ENCODE peak calls at places on chromosomes 6 and 20, in five cellular contexts. One of them, this sample, is unnamed.

GRCh38 chr6:21479140-21479539 is 114.4 kb upstream of the SOX4 start:
- DNase-seq in spleen: no peak
- DNase-seq in CD8-positive, alpha-beta T cell: no peak
- DNase-seq in cardiac fibroblast: peak; percentile 50
- DNase-seq in omental fat pad: no peak
- DNase-seq in this sample: peak; percentile 69

GRCh38 chr6:10451828-10452509 is 37.1 kb upstream of the TFAP2A start:
- DNase-seq in spleen: no peak
- DNase-seq in CD8-positive, alpha-beta T cell: no peak
- DNase-seq in cardiac fibroblast: peak; percentile 53
- DNase-seq in omental fat pad: peak; percentile 67
- DNase-seq in this sample: peak; percentile 35

GRCh38 chr6:12748815-12749521 is 32.4 kb downstream of the PHACTR1 start:
- DNase-seq in spleen: no peak
- DNase-seq in CD8-positive, alpha-beta T cell: no peak
- DNase-seq in cardiac fibroblast: no peak
- DNase-seq in omental fat pad: no peak
- DNase-seq in this sample: peak; percentile 15

GRCh38 chr6:78810146-78810545 is 57.2 kb upstream of the IRAK1BP1 start:
- DNase-seq in spleen: no peak
- DNase-seq in CD8-positive, alpha-beta T cell: no peak
- DNase-seq in cardiac fibroblast: peak; percentile 68
- DNase-seq in omental fat pad: no peak
- DNase-seq in this sample: peak; percentile 38

GRCh38 chr6:32148722-32149576 is 2.8 kb downstream of the PRRT1 start:
- DNase-seq in spleen: peak; percentile 85
- DNase-seq in CD8-positive, alpha-beta T cell: peak; percentile 42
- DNase-seq in cardiac fibroblast: peak; percentile 24
- DNase-seq in omental fat pad: peak; percentile 46
- DNase-seq in this sample: peak; percentile 73

GRCh38 chr6:108002365-108003221 is 44.6 kb upstream of the SEC63 start:
- DNase-seq in spleen: no peak
- DNase-seq in CD8-positive, alpha-beta T cell: no peak
- DNase-seq in cardiac fibroblast: no peak
- DNase-seq in omental fat pad: no peak
- DNase-seq in this sample: no peak

GRCh38 chr20:38825901-38826625 is 20.6 kb downstream of the PPP1R16B start:
- DNase-seq in spleen: no peak
- DNase-seq in CD8-positive, alpha-beta T cell: no peak
- DNase-seq in cardiac fibroblast: peak; percentile 81
- DNase-seq in omental fat pad: no peak
- DNase-seq in this sample: no peak

GRCh38 chr6:142482973-142483372 is 181.2 kb downstream of the ADGRG6 start:
- DNase-seq in spleen: no peak
- DNase-seq in CD8-positive, alpha-beta T cell: no peak
- DNase-seq in cardiac fibroblast: peak; percentile 21
- DNase-seq in omental fat pad: no peak
- DNase-seq in this sample: no peak

GRCh38 chr6:11999245-11999644 is 12.9 kb upstream of the HIVEP1 start:
- DNase-seq in spleen: no peak
- DNase-seq in CD8-positive, alpha-beta T cell: no peak
- DNase-seq in cardiac fibroblast: no peak
- DNase-seq in omental fat pad: no peak
- DNase-seq in this sample: no peak

GRCh38 chr20:37081717-37082289 is 14.0 kb downstream of the RBL1 start:
- DNase-seq in spleen: no peak
- DNase-seq in CD8-positive, alpha-beta T cell: peak; percentile 39
- DNase-seq in cardiac fibroblast: no peak
- DNase-seq in omental fat pad: no peak
- DNase-seq in this sample: peak; percentile 23

GRCh38 chr20:58753267-58753928 is 60.8 kb downstream of the NPEPL1 start:
- DNase-seq in spleen: peak; percentile 31
- DNase-seq in CD8-positive, alpha-beta T cell: no peak
- DNase-seq in cardiac fibroblast: no peak
- DNase-seq in omental fat pad: no peak
- DNase-seq in this sample: no peak

GRCh38 chr6:20575691-20576451 is 41.6 kb downstream of the CDKAL1 start:
- DNase-seq in spleen: no peak
- DNase-seq in CD8-positive, alpha-beta T cell: no peak
- DNase-seq in cardiac fibroblast: no peak
- DNase-seq in omental fat pad: no peak
- DNase-seq in this sample: no peak

GRCh38 chr6:47106721-47107197 is 64.6 kb upstream of the ADGRF1 start:
- DNase-seq in spleen: no peak
- DNase-seq in CD8-positive, alpha-beta T cell: no peak
- DNase-seq in cardiac fibroblast: no peak
- DNase-seq in omental fat pad: no peak
- DNase-seq in this sample: no peak

GRCh38 chr20:24718696-24719095 is 230.4 kb upstream of the CST7 start:
- DNase-seq in spleen: no peak
- DNase-seq in CD8-positive, alpha-beta T cell: no peak
- DNase-seq in cardiac fibroblast: no peak
- DNase-seq in omental fat pad: no peak
- DNase-seq in this sample: no peak

GRCh38 chr6:16322666-16323312 is 84.4 kb downstream of the GMPR start:
- DNase-seq in spleen: peak; percentile 89
- DNase-seq in CD8-positive, alpha-beta T cell: peak; percentile 57
- DNase-seq in cardiac fibroblast: peak; percentile 92
- DNase-seq in omental fat pad: no peak
- DNase-seq in this sample: peak; percentile 79

GRCh38 chr20:24160563-24161355 is 172.2 kb upstream of the GGTLC1 start:
- DNase-seq in spleen: no peak
- DNase-seq in CD8-positive, alpha-beta T cell: no peak
- DNase-seq in cardiac fibroblast: peak; percentile 73
- DNase-seq in omental fat pad: no peak
- DNase-seq in this sample: peak; percentile 76

GRCh38 chr6:155100087-155100486 is 105.0 kb downstream of the TIAM2 start:
- DNase-seq in spleen: no peak
- DNase-seq in CD8-positive, alpha-beta T cell: no peak
- DNase-seq in cardiac fibroblast: no peak
- DNase-seq in omental fat pad: no peak
- DNase-seq in this sample: peak; percentile 59

GRCh38 chr6:83442752-83443151 is 11.9 kb upstream of the ME1 start:
- DNase-seq in spleen: no peak
- DNase-seq in CD8-positive, alpha-beta T cell: no peak
- DNase-seq in cardiac fibroblast: peak; percentile 47
- DNase-seq in omental fat pad: no peak
- DNase-seq in this sample: no peak

GRCh38 chr6:29763491-29764289 is 40.5 kb downstream of the HLA-F start:
- DNase-seq in spleen: no peak
- DNase-seq in CD8-positive, alpha-beta T cell: no peak
- DNase-seq in cardiac fibroblast: peak; percentile 92
- DNase-seq in omental fat pad: no peak
- DNase-seq in this sample: no peak

GRCh38 chr6:6546318-6547110 is 42.0 kb upstream of the LY86 start:
- DNase-seq in spleen: peak; percentile 85
- DNase-seq in CD8-positive, alpha-beta T cell: peak; percentile 4
- DNase-seq in cardiac fibroblast: peak; percentile 29
- DNase-seq in omental fat pad: no peak
- DNase-seq in this sample: peak; percentile 55

GRCh38 chr6:148747493-148748160 is 797 bp downstream of the UST start:
- DNase-seq in spleen: peak; percentile 93
- DNase-seq in CD8-positive, alpha-beta T cell: peak; percentile 48
- DNase-seq in cardiac fibroblast: peak; percentile 46
- DNase-seq in omental fat pad: no peak
- DNase-seq in this sample: peak; percentile 53

GRCh38 chr6:158789115-158789917 is 29.9 kb downstream of the EZR start:
- DNase-seq in spleen: no peak
- DNase-seq in CD8-positive, alpha-beta T cell: peak; percentile 53
- DNase-seq in cardiac fibroblast: no peak
- DNase-seq in omental fat pad: peak; percentile 11
- DNase-seq in this sample: no peak

GRCh38 chr6:134074151-134074712 is 21.8 kb upstream of the SLC2A12 start:
- DNase-seq in spleen: no peak
- DNase-seq in CD8-positive, alpha-beta T cell: no peak
- DNase-seq in cardiac fibroblast: no peak
- DNase-seq in omental fat pad: no peak
- DNase-seq in this sample: peak; percentile 50

GRCh38 chr6:134873500-134874388 is 76.2 kb downstream of the ALDH8A1 start:
- DNase-seq in spleen: no peak
- DNase-seq in CD8-positive, alpha-beta T cell: peak; percentile 4
- DNase-seq in cardiac fibroblast: no peak
- DNase-seq in omental fat pad: no peak
- DNase-seq in this sample: no peak

GRCh38 chr20:51481311-51481997 is 61.1 kb downstream of the NFATC2 start:
- DNase-seq in spleen: peak; percentile 78
- DNase-seq in CD8-positive, alpha-beta T cell: no peak
- DNase-seq in cardiac fibroblast: no peak
- DNase-seq in omental fat pad: no peak
- DNase-seq in this sample: no peak

GRCh38 chr20:4006640-4007039 is 8.7 kb downstream of the RNF24 start:
- DNase-seq in spleen: no peak
- DNase-seq in CD8-positive, alpha-beta T cell: no peak
- DNase-seq in cardiac fibroblast: no peak
- DNase-seq in omental fat pad: no peak
- DNase-seq in this sample: peak; percentile 57

GRCh38 chr20:2932497-2932896 is 59.2 kb downstream of the PTPRA start:
- DNase-seq in spleen: no peak
- DNase-seq in CD8-positive, alpha-beta T cell: no peak
- DNase-seq in cardiac fibroblast: no peak
- DNase-seq in omental fat pad: no peak
- DNase-seq in this sample: no peak

GRCh38 chr6:96469312-96469711 is 52.3 kb upstream of the UFL1 start:
- DNase-seq in spleen: no peak
- DNase-seq in CD8-positive, alpha-beta T cell: no peak
- DNase-seq in cardiac fibroblast: no peak
- DNase-seq in omental fat pad: no peak
- DNase-seq in this sample: no peak

GRCh38 chr6:148934956-148935355 is 188.1 kb downstream of the UST start:
- DNase-seq in spleen: no peak
- DNase-seq in CD8-positive, alpha-beta T cell: no peak
- DNase-seq in cardiac fibroblast: peak; percentile 59
- DNase-seq in omental fat pad: no peak
- DNase-seq in this sample: no peak

GRCh38 chr20:38143646-38144554 is 21.2 kb downstream of the TGM2 start:
- DNase-seq in spleen: no peak
- DNase-seq in CD8-positive, alpha-beta T cell: no peak
- DNase-seq in cardiac fibroblast: peak; percentile 89
- DNase-seq in omental fat pad: peak; percentile 52
- DNase-seq in this sample: no peak

GRCh38 chr6:53151676-53152075 is 3.0 kb upstream of the GCM1 start:
- DNase-seq in spleen: no peak
- DNase-seq in CD8-positive, alpha-beta T cell: no peak
- DNase-seq in cardiac fibroblast: no peak
- DNase-seq in omental fat pad: no peak
- DNase-seq in this sample: no peak
- TF ChIP-seq CTCF in spleen: no peak
- TF ChIP-seq CTCF in CD8-positive, alpha-beta T cell: no peak
- TF ChIP-seq CTCF in cardiac fibroblast: peak; percentile 32
- TF ChIP-seq CTCF in omental fat pad: no peak
- TF ChIP-seq CTCF in this sample: no peak

GRCh38 chr20:13708234-13708633 is 69.5 kb upstream of the TASP1 start:
- DNase-seq in spleen: no peak
- DNase-seq in CD8-positive, alpha-beta T cell: no peak
- DNase-seq in cardiac fibroblast: no peak
- DNase-seq in omental fat pad: no peak
- DNase-seq in this sample: no peak

GRCh38 chr20:13700761-13701160 is 62.0 kb upstream of the TASP1 start:
- DNase-seq in spleen: no peak
- DNase-seq in CD8-positive, alpha-beta T cell: no peak
- DNase-seq in cardiac fibroblast: no peak
- DNase-seq in omental fat pad: no peak
- DNase-seq in this sample: no peak

GRCh38 chr20:13701486-13701885 is 62.8 kb upstream of the TASP1 start:
- DNase-seq in spleen: no peak
- DNase-seq in CD8-positive, alpha-beta T cell: no peak
- DNase-seq in cardiac fibroblast: no peak
- DNase-seq in omental fat pad: no peak
- DNase-seq in this sample: no peak

GRCh38 chr20:13703265-13703664 is 64.5 kb upstream of the TASP1 start:
- DNase-seq in spleen: no peak
- DNase-seq in CD8-positive, alpha-beta T cell: no peak
- DNase-seq in cardiac fibroblast: no peak
- DNase-seq in omental fat pad: no peak
- DNase-seq in this sample: no peak
- TF ChIP-seq CTCF in spleen: no peak
- TF ChIP-seq CTCF in CD8-positive, alpha-beta T cell: no peak
- TF ChIP-seq CTCF in cardiac fibroblast: no peak
- TF ChIP-seq CTCF in omental fat pad: no peak
- TF ChIP-seq CTCF in this sample: no peak

DNA sequence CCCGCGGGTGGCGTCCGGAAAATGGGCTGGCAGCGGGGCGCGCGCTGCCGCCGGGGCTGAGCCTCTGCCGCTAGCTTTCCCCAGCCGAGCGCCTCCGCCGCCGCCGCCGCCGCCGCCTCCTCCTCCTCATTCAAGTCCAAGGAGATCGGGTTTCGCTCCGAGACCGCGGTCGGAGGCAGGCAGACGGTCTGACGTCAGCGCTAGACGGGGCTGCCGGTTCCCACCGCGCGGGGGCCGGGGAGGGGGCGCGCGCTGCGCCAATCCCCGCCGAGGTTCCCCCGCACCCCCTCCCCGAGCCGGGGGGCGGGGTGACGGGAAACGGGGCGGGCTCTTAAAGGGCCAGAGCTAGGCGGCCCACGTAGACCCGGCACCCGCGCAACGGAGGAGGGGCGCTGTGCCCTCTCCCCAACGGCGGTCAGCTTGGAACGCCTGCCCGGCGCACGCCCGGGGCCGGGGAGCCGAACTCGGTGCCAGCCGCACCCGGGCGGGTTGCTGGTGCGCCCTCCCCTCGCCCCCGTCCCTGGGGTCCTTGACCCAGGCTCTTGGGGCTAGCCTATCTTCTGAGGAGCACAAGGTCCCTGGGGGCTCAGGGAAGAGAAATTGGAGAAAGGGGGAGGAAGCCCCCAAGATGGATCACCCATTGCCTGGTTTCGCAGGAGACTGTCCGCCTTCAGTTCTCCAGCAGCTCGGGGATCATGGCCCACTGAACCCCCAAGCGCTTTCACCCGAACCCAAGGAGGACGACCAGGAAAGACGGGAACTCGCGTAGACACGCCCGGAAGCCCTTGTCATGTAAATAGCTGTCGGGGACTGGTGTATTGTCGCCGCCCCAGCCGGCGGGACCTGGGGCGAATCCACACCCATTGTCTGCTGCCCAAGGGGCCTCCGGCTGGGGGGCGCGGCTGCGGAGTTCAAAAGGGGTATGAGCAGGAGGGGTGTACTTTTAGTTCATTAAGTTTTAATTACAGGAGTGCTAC is at the start of gene PMEPA1:
- DNase-seq in spleen: peak; percentile 95
- DNase-seq in CD8-positive, alpha-beta T cell: peak; percentile 88
- DNase-seq in cardiac fibroblast: peak; percentile 93
- DNase-seq in omental fat pad: peak; percentile 69
- DNase-seq in this sample: peak; percentile 91
- TF ChIP-seq CTCF in spleen: peak; percentile 29
- TF ChIP-seq CTCF in CD8-positive, alpha-beta T cell: no peak
- TF ChIP-seq CTCF in cardiac fibroblast: no peak
- TF ChIP-seq CTCF in omental fat pad: no peak
- TF ChIP-seq CTCF in this sample: no peak

DNA sequence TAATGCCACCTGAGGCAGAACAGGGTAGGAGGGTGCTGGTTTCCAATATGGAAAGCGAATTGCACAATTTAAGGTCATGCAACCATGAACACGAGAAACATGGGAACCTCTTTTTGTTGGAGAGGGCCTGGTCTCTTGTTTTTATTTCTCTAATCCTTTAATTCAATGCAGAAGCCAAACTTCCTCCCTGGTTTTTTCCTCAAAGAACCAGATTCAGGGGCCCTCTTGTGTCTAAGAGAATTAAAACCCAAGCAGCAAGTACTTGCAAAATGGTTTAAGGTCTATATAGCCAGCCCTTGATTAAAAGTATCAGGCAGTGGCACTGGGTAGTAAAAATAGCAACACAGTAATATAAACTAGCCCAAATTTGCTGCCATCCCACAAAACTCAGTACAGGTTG is 19.5 kb downstream of the GSTA4 start:
- DNase-seq in spleen: no peak
- DNase-seq in CD8-positive, alpha-beta T cell: no peak
- DNase-seq in cardiac fibroblast: peak; percentile 7
- DNase-seq in omental fat pad: no peak
- DNase-seq in this sample: no peak
- TF ChIP-seq CTCF in spleen: no peak
- TF ChIP-seq CTCF in CD8-positive, alpha-beta T cell: no peak
- TF ChIP-seq CTCF in cardiac fibroblast: no peak
- TF ChIP-seq CTCF in omental fat pad: no peak
- TF ChIP-seq CTCF in this sample: no peak

This sample was measured in testis.